ENCODE peak calls at places on chromosomes 12 and 14, in six cellular contexts. One of them, this sample, is unnamed.

GRCh38 chr12:28413455-28414109 is 223.3 kb downstream of the CCDC91 start:
- DNase-seq in RWPE1: no peak
- DNase-seq in MM.1S: no peak
- DNase-seq in CD4-positive, alpha-beta memory T cell: no peak
- DNase-seq in stomach: no peak
- DNase-seq in heart left ventricle: no peak
- DNase-seq in this sample: no peak

GRCh38 chr14:101058571-101058970 is 155.0 kb upstream of the RTL1 start:
- DNase-seq in RWPE1: no peak
- DNase-seq in stomach: no peak
- DNase-seq in CD4-positive, alpha-beta memory T cell: no peak
- DNase-seq in MM.1S: no peak
- DNase-seq in heart left ventricle: no peak
- DNase-seq in this sample: no peak

GRCh38 chr14:101489092-101489760 is 72.1 kb upstream of the DIO3 start:
- DNase-seq in MM.1S: no peak
- DNase-seq in CD4-positive, alpha-beta memory T cell: no peak
- DNase-seq in stomach: no peak
- DNase-seq in RWPE1: no peak
- DNase-seq in heart left ventricle: no peak
- DNase-seq in this sample: no peak

GRCh38 chr14:53151523-53151866 is 1.6 kb downstream of the DDHD1 start:
- DNase-seq in stomach: no peak
- DNase-seq in MM.1S: no peak
- DNase-seq in RWPE1: no peak
- DNase-seq in heart left ventricle: no peak
- DNase-seq in CD4-positive, alpha-beta memory T cell: no peak
- DNase-seq in this sample: peak; percentile 24

GRCh38 chr14:61300754-61301153 is 19.6 kb upstream of the TMEM30B start:
- DNase-seq in MM.1S: no peak
- DNase-seq in CD4-positive, alpha-beta memory T cell: no peak
- DNase-seq in heart left ventricle: no peak
- DNase-seq in RWPE1: no peak
- DNase-seq in stomach: no peak
- DNase-seq in this sample: no peak

GRCh38 chr12:101924647-101925046 is 47.3 kb downstream of the DRAM1 start:
- DNase-seq in stomach: no peak
- DNase-seq in MM.1S: no peak
- DNase-seq in RWPE1: peak; percentile 39
- DNase-seq in CD4-positive, alpha-beta memory T cell: no peak
- DNase-seq in heart left ventricle: no peak
- DNase-seq in this sample: no peak

GRCh38 chr12:8950702-8951478 is 1.4 kb upstream of the M6PR start:
- DNase-seq in heart left ventricle: no peak
- DNase-seq in RWPE1: no peak
- DNase-seq in CD4-positive, alpha-beta memory T cell: peak; percentile 72
- DNase-seq in MM.1S: peak; percentile 36
- DNase-seq in stomach: no peak
- DNase-seq in this sample: no peak

GRCh38 chr12:64058541-64059321 is 163.4 kb downstream of the KICS2 start:
- DNase-seq in heart left ventricle: no peak
- DNase-seq in MM.1S: no peak
- DNase-seq in CD4-positive, alpha-beta memory T cell: no peak
- DNase-seq in stomach: no peak
- DNase-seq in RWPE1: no peak
- DNase-seq in this sample: no peak

GRCh38 chr12:106950591-106950990 is 5.1 kb upstream of the TMEM263 start:
- DNase-seq in CD4-positive, alpha-beta memory T cell: no peak
- DNase-seq in stomach: no peak
- DNase-seq in RWPE1: no peak
- DNase-seq in MM.1S: no peak
- DNase-seq in heart left ventricle: no peak
- DNase-seq in this sample: no peak

GRCh38 chr14:83870556-83870955 is 1659.4 kb upstream of the FLRT2 start:
- DNase-seq in stomach: no peak
- DNase-seq in RWPE1: no peak
- DNase-seq in MM.1S: no peak
- DNase-seq in heart left ventricle: no peak
- DNase-seq in CD4-positive, alpha-beta memory T cell: no peak
- DNase-seq in this sample: no peak

GRCh38 chr12:127174881-127175280 is 1092.1 kb upstream of the TMEM132C start:
- DNase-seq in RWPE1: no peak
- DNase-seq in CD4-positive, alpha-beta memory T cell: no peak
- DNase-seq in MM.1S: no peak
- DNase-seq in stomach: no peak
- DNase-seq in heart left ventricle: no peak
- DNase-seq in this sample: no peak

GRCh38 chr12:131021142-131021541 is 67.4 kb downstream of the ADGRD1 start:
- DNase-seq in RWPE1: no peak
- DNase-seq in heart left ventricle: no peak
- DNase-seq in MM.1S: no peak
- DNase-seq in CD4-positive, alpha-beta memory T cell: no peak
- DNase-seq in stomach: no peak
- DNase-seq in this sample: no peak

GRCh38 chr14:29928342-29928640 is 644 bp upstream of the PRKD1 start:
- DNase-seq in RWPE1: no peak
- DNase-seq in CD4-positive, alpha-beta memory T cell: no peak
- DNase-seq in heart left ventricle: no peak
- DNase-seq in stomach: no peak
- DNase-seq in MM.1S: no peak
- DNase-seq in this sample: no peak

GRCh38 chr12:14910090-14910915 is 24.6 kb upstream of the MGP start:
- DNase-seq in heart left ventricle: no peak
- DNase-seq in CD4-positive, alpha-beta memory T cell: no peak
- DNase-seq in MM.1S: no peak
- DNase-seq in RWPE1: peak; percentile 22
- DNase-seq in stomach: no peak
- DNase-seq in this sample: no peak

DNA sequence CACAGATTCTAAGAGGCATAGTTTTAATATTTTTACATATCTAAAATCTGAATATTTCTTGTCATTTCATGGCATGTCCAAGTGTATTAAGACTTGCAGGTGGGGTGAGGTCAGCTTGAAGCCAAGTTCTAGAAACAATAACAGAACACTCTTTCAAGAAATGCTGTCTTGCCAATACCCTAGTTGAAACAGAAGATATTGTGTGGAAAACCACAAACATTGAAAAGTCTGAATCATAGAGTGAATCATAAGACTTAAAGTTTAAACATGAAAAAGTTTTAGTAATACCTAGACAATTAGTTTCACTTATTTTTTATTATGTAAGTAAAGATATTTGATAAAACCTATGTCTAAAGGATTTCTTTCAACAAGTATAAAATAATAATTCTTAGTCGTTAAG is 191.5 kb upstream of the CAND1 start:
- DNase-seq in heart left ventricle: no peak
- DNase-seq in stomach: no peak
- DNase-seq in RWPE1: peak; percentile 66
- DNase-seq in MM.1S: no peak
- DNase-seq in CD4-positive, alpha-beta memory T cell: no peak
- DNase-seq in this sample: no peak
- H3K27ac ChIP-seq in heart left ventricle: no peak overlapping the region
- H3K27ac ChIP-seq in stomach: no peak overlapping the region
- H3K27ac ChIP-seq in RWPE1: no peak overlapping the region
- H3K27ac ChIP-seq in MM.1S: no peak overlapping the region
- H3K27ac ChIP-seq in CD4-positive, alpha-beta memory T cell: no peak overlapping the region
- H3K27ac ChIP-seq in this sample: no peak overlapping the region

GRCh38 chr14:91395466-91395865 is 22.2 kb downstream of the CCDC88C start:
- DNase-seq in CD4-positive, alpha-beta memory T cell: no peak
- DNase-seq in heart left ventricle: no peak
- DNase-seq in stomach: no peak
- DNase-seq in MM.1S: no peak
- DNase-seq in RWPE1: no peak
- DNase-seq in this sample: no peak
- H3K27ac ChIP-seq in CD4-positive, alpha-beta memory T cell: peak overlapping the region; percentile 65
- H3K27ac ChIP-seq in heart left ventricle: no peak overlapping the region
- H3K27ac ChIP-seq in stomach: no peak overlapping the region
- H3K27ac ChIP-seq in MM.1S: peak overlapping the region; percentile 94
- H3K27ac ChIP-seq in RWPE1: peak overlapping the region; percentile 98
- H3K27ac ChIP-seq in this sample: no peak overlapping the region

DNA sequence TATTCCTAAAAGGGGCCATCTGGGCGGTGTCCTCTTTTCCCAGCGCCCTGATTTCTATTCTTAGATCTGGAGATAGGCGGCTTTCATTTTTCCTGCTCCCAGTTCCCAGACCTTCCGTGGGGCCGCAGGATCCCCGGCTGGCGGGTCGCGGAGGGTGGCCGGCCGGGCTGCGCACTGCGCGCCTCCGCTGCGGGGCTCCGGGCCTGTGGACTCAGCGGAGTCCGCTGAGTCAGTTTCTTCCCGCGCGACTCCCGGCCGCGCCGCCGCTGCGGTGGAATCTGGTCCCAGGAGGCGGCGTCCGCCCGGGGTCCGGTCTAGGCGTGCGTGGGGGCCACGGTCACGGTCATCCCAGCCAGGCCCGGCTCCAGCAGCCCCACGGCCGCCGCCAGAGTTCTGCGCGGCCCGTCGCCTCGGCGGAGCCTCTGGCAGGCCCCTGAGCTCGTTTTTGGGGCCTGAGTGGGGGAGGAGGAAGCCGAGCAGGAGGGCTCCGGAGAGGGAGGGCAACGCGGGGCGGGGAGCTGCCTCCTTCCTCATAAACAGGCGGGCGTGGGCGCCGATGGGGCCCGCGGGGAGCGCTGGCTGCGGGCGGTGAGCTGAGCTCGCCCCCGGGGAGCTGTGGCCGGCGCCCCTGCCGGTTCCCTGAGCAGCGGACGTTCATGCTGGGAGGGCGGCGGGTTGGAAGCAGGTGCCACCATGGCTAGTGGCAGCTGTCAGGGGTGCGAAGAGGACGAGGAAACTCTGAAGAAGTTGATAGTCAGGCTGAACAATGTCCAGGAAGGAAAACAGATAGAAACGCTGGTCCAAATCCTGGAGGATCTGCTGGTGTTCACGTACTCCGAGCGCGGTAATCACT is at the start of gene LRRK2:
- DNase-seq in CD4-positive, alpha-beta memory T cell: peak; percentile 37
- DNase-seq in heart left ventricle: peak; percentile 89
- DNase-seq in RWPE1: peak; percentile 34
- DNase-seq in stomach: peak; percentile 65
- DNase-seq in MM.1S: no peak
- DNase-seq in this sample: peak; percentile 88
- H3K27ac ChIP-seq in CD4-positive, alpha-beta memory T cell: no peak within 1 kb of the TSS
- H3K27ac ChIP-seq in heart left ventricle: peak within 1 kb of the TSS; percentile 98
- H3K27ac ChIP-seq in RWPE1: no peak within 1 kb of the TSS
- H3K27ac ChIP-seq in stomach: peak within 1 kb of the TSS; percentile 90
- H3K27ac ChIP-seq in MM.1S: no peak within 1 kb of the TSS
- H3K27ac ChIP-seq in this sample: peak within 1 kb of the TSS; percentile 96

GRCh38 chr14:23548351-23549318 is 2.9 kb downstream of the ZFHX2 start:
- DNase-seq in stomach: no peak
- DNase-seq in heart left ventricle: no peak
- DNase-seq in RWPE1: no peak
- DNase-seq in CD4-positive, alpha-beta memory T cell: no peak
- DNase-seq in MM.1S: no peak
- DNase-seq in this sample: no peak
- H3K27ac ChIP-seq in stomach: no peak overlapping the region
- H3K27ac ChIP-seq in heart left ventricle: no peak overlapping the region
- H3K27ac ChIP-seq in RWPE1: no peak overlapping the region
- H3K27ac ChIP-seq in CD4-positive, alpha-beta memory T cell: no peak overlapping the region
- H3K27ac ChIP-seq in MM.1S: no peak overlapping the region
- H3K27ac ChIP-seq in this sample: no peak overlapping the region

GRCh38 chr12:110270125-110270962 is 10.7 kb upstream of the ATP2A2 start:
- DNase-seq in CD4-positive, alpha-beta memory T cell: no peak
- DNase-seq in heart left ventricle: peak; percentile 75
- DNase-seq in RWPE1: peak; percentile 47
- DNase-seq in stomach: peak; percentile 36
- DNase-seq in MM.1S: no peak
- DNase-seq in this sample: no peak
- H3K27ac ChIP-seq in CD4-positive, alpha-beta memory T cell: no peak overlapping the region
- H3K27ac ChIP-seq in heart left ventricle: peak overlapping the region; percentile 71
- H3K27ac ChIP-seq in RWPE1: peak overlapping the region; percentile 93
- H3K27ac ChIP-seq in stomach: peak overlapping the region; percentile 24
- H3K27ac ChIP-seq in MM.1S: no peak overlapping the region
- H3K27ac ChIP-seq in this sample: no peak overlapping the region

GRCh38 chr14:72790887-72791566 is 102.9 kb downstream of the DPF3 start:
- DNase-seq in RWPE1: no peak
- DNase-seq in stomach: no peak
- DNase-seq in CD4-positive, alpha-beta memory T cell: no peak
- DNase-seq in heart left ventricle: peak; percentile 74
- DNase-seq in MM.1S: no peak
- DNase-seq in this sample: no peak

GRCh38 chr14:72792051-72792788 is 101.7 kb downstream of the DPF3 start:
- DNase-seq in heart left ventricle: peak; percentile 73
- DNase-seq in MM.1S: no peak
- DNase-seq in CD4-positive, alpha-beta memory T cell: no peak
- DNase-seq in RWPE1: no peak
- DNase-seq in stomach: no peak
- DNase-seq in this sample: peak; percentile 45

GRCh38 chr14:72796935-72797334 is 97.0 kb downstream of the DPF3 start:
- DNase-seq in heart left ventricle: no peak
- DNase-seq in stomach: no peak
- DNase-seq in CD4-positive, alpha-beta memory T cell: no peak
- DNase-seq in RWPE1: no peak
- DNase-seq in MM.1S: no peak
- DNase-seq in this sample: no peak

GRCh38 chr14:72788972-72789728 is 104.8 kb downstream of the DPF3 start:
- DNase-seq in CD4-positive, alpha-beta memory T cell: no peak
- DNase-seq in stomach: no peak
- DNase-seq in RWPE1: no peak
- DNase-seq in MM.1S: no peak
- DNase-seq in heart left ventricle: no peak
- DNase-seq in this sample: no peak

GRCh38 chr14:72793154-72793725 is 100.7 kb downstream of the DPF3 start:
- DNase-seq in CD4-positive, alpha-beta memory T cell: no peak
- DNase-seq in MM.1S: no peak
- DNase-seq in stomach: no peak
- DNase-seq in RWPE1: no peak
- DNase-seq in heart left ventricle: no peak
- DNase-seq in this sample: no peak
- H3K27ac ChIP-seq in CD4-positive, alpha-beta memory T cell: no peak overlapping the region
- H3K27ac ChIP-seq in MM.1S: no peak overlapping the region
- H3K27ac ChIP-seq in stomach: no peak overlapping the region
- H3K27ac ChIP-seq in RWPE1: no peak overlapping the region
- H3K27ac ChIP-seq in heart left ventricle: peak overlapping the region; percentile 87
- H3K27ac ChIP-seq in this sample: no peak overlapping the region

This sample was measured in right lobe of liver.